ENCODE peak calls at places on chromosomes 6 and 20, in five cellular contexts. One of them, this sample, is unnamed.

GRCh38 chr6:41027799-41028617 is 11.0 kb downstream of the UNC5CL start:
- DNase-seq in osteoblast: peak; percentile 97
- DNase-seq in stimulated activated CD4-positive, alpha-beta T cell treated with anti-CD3 and anti-CD28 coated beads, Interleukin-1b, Interleukin-23, amount 100 ng/mL, for 48 hours: peak; percentile 71
- DNase-seq in left lung: peak; percentile 99
- DNase-seq in NAMALWA: peak; percentile 86
- DNase-seq in this sample: peak; percentile 65

GRCh38 chr6:5644523-5645183 is 362.1 kb downstream of the NRN1 start:
- DNase-seq in osteoblast: no peak
- DNase-seq in stimulated activated CD4-positive, alpha-beta T cell treated with anti-CD3 and anti-CD28 coated beads, Interleukin-1b, Interleukin-23, amount 100 ng/mL, for 48 hours: no peak
- DNase-seq in left lung: no peak
- DNase-seq in NAMALWA: no peak
- DNase-seq in this sample: no peak

GRCh38 chr6:28922004-28922840 is 1.6 kb downstream of the TRIM27 start:
- DNase-seq in osteoblast: peak; percentile 87
- DNase-seq in stimulated activated CD4-positive, alpha-beta T cell treated with anti-CD3 and anti-CD28 coated beads, Interleukin-1b, Interleukin-23, amount 100 ng/mL, for 48 hours: peak; percentile 41
- DNase-seq in left lung: no peak
- DNase-seq in NAMALWA: no peak
- DNase-seq in this sample: no peak

GRCh38 chr6:38387994-38388393 is 251.7 kb downstream of the BTBD9 start:
- DNase-seq in osteoblast: no peak
- DNase-seq in stimulated activated CD4-positive, alpha-beta T cell treated with anti-CD3 and anti-CD28 coated beads, Interleukin-1b, Interleukin-23, amount 100 ng/mL, for 48 hours: no peak
- DNase-seq in left lung: no peak
- DNase-seq in NAMALWA: no peak
- DNase-seq in this sample: no peak

GRCh38 chr6:113888996-113889635 is 32.0 kb downstream of the MARCKS start:
- DNase-seq in osteoblast: no peak
- DNase-seq in stimulated activated CD4-positive, alpha-beta T cell treated with anti-CD3 and anti-CD28 coated beads, Interleukin-1b, Interleukin-23, amount 100 ng/mL, for 48 hours: no peak
- DNase-seq in left lung: no peak
- DNase-seq in NAMALWA: no peak
- DNase-seq in this sample: no peak

GRCh38 chr6:10417681-10418104 is 2.8 kb upstream of the TFAP2A start:
- DNase-seq in osteoblast: no peak
- DNase-seq in stimulated activated CD4-positive, alpha-beta T cell treated with anti-CD3 and anti-CD28 coated beads, Interleukin-1b, Interleukin-23, amount 100 ng/mL, for 48 hours: no peak
- DNase-seq in left lung: no peak
- DNase-seq in NAMALWA: no peak
- DNase-seq in this sample: no peak

GRCh38 chr6:28769626-28770402 is 154.0 kb downstream of the TRIM27 start:
- DNase-seq in osteoblast: no peak
- DNase-seq in stimulated activated CD4-positive, alpha-beta T cell treated with anti-CD3 and anti-CD28 coated beads, Interleukin-1b, Interleukin-23, amount 100 ng/mL, for 48 hours: no peak
- DNase-seq in left lung: no peak
- DNase-seq in NAMALWA: no peak
- DNase-seq in this sample: no peak

GRCh38 chr6:35209081-35209480 is 4.7 kb upstream of the SCUBE3 start:
- DNase-seq in osteoblast: no peak
- DNase-seq in stimulated activated CD4-positive, alpha-beta T cell treated with anti-CD3 and anti-CD28 coated beads, Interleukin-1b, Interleukin-23, amount 100 ng/mL, for 48 hours: no peak
- DNase-seq in left lung: no peak
- DNase-seq in NAMALWA: no peak
- DNase-seq in this sample: no peak

GRCh38 chr20:19868383-19868782 is 110.3 kb downstream of the RIN2 start:
- DNase-seq in osteoblast: no peak
- DNase-seq in stimulated activated CD4-positive, alpha-beta T cell treated with anti-CD3 and anti-CD28 coated beads, Interleukin-1b, Interleukin-23, amount 100 ng/mL, for 48 hours: no peak
- DNase-seq in left lung: no peak
- DNase-seq in NAMALWA: no peak
- DNase-seq in this sample: no peak

GRCh38 chr20:32516583-32516982 is 68.5 kb downstream of the NOL4L start:
- DNase-seq in osteoblast: peak; percentile 58
- DNase-seq in stimulated activated CD4-positive, alpha-beta T cell treated with anti-CD3 and anti-CD28 coated beads, Interleukin-1b, Interleukin-23, amount 100 ng/mL, for 48 hours: no peak
- DNase-seq in left lung: peak; percentile 47
- DNase-seq in NAMALWA: no peak
- DNase-seq in this sample: no peak

GRCh38 chr6:87747646-87748045 is 45.6 kb upstream of the AKIRIN2 start:
- DNase-seq in osteoblast: no peak
- DNase-seq in stimulated activated CD4-positive, alpha-beta T cell treated with anti-CD3 and anti-CD28 coated beads, Interleukin-1b, Interleukin-23, amount 100 ng/mL, for 48 hours: no peak
- DNase-seq in left lung: no peak
- DNase-seq in NAMALWA: no peak
- DNase-seq in this sample: no peak

This sample was measured in lower leg skin.